ENCODE peak calls at places on chromosomes 11 and 22, in four cellular contexts. U is AG10803, V is hepatocyte, T is fibroblast of mammary gland. I is an unnamed sample.

GRCh38 chr11:2512431-2513407 is 67.9 kb downstream of the KCNQ1 start:
- DNase-seq in U (no peak), T (no peak), V (peak), I (no peak)

GRCh38 chr11:1877211-1878133 is 14.2 kb downstream of the PRR33 start:
- DNase-seq in T (peak), V (peak), U (no peak), I (peak)

GRCh38 chr22:27075891-27076290 is 418.5 kb downstream of the MIAT start:
- DNase-seq in V (no peak), U (no peak), T (no peak), I (no peak)

GRCh38 chr11:2289859-2290258 is 11.9 kb downstream of the C11orf21 start:
- DNase-seq in V (no peak), T (no peak), U (no peak), I (no peak)

GRCh38 chr22:22418957-22419356 is 89.6 kb downstream of the ZNF280B start:
- DNase-seq in T (no peak), V (no peak), U (no peak), I (no peak)

GRCh38 chr11:83349371-83349770 is 63.2 kb upstream of the CCDC90B start:
- DNase-seq in T (peak), V (no peak), U (peak), I (no peak)

GRCh38 chr11:10818594-10818993 is 9.9 kb upstream of the EIF4G2 start:
- DNase-seq in T (peak), V (peak), U (peak), I (no peak)

GRCh38 chr11:124535552-124536232 is 7.8 kb downstream of the OR8B12 start:
- DNase-seq in V (peak), U (no peak), T (peak), I (peak)

GRCh38 chr11:6610591-6610990 is 1.4 kb downstream of the TAF10 start:
- DNase-seq in T (no peak), V (no peak), U (no peak), I (no peak)

GRCh38 chr11:7981758-7982157 is 5.4 kb upstream of the EIF3F start:
- DNase-seq in U (no peak), V (no peak), T (no peak), I (no peak)

GRCh38 chr11:5007561-5007960 is 12.9 kb downstream of the OR51L1 start:
- DNase-seq in U (peak), T (peak), V (no peak), I (no peak)

GRCh38 chr22:32106930-32107329 is 52.2 kb downstream of the C22orf42 start:
- DNase-seq in V (peak), T (peak), U (no peak), I (peak)

GRCh38 chr22:25923952-25924351 is 182.0 kb downstream of the MYO18B start:
- DNase-seq in U (no peak), V (no peak), T (no peak), I (no peak)

GRCh38 chr11:99535406-99535805 is 514.7 kb downstream of the CNTN5 start:
- DNase-seq in U (no peak), V (no peak), T (no peak), I (no peak)

GRCh38 chr22:30830907-30831306 is 136.2 kb downstream of the OSBP2 start:
- DNase-seq in U (peak), T (peak), V (no peak), I (peak)

GRCh38 chr11:128463975-128464374 is 123.4 kb downstream of the ETS1 start:
- DNase-seq in T (no peak), V (no peak), U (no peak), I (no peak)

GRCh38 chr11:128464878-128465277 is 122.5 kb downstream of the ETS1 start:
- DNase-seq in V (no peak), T (no peak), U (no peak), I (no peak)

GRCh38 chr11:128462802-128463385 is 124.5 kb downstream of the ETS1 start:
- DNase-seq in T (no peak), V (no peak), U (no peak), I (no peak)

GRCh38 chr11:128462189-128462588 is 125.2 kb downstream of the ETS1 start:
- DNase-seq in V (no peak), U (no peak), T (no peak), I (no peak)

GRCh38 chr11:128463386-128463829 is 124.0 kb downstream of the ETS1 start:
- DNase-seq in V (peak), T (peak), U (peak), I (peak)
- H3K4me3 ChIP-seq in V (no peak), T (no peak), U (no peak), I (no peak)

DNA sequence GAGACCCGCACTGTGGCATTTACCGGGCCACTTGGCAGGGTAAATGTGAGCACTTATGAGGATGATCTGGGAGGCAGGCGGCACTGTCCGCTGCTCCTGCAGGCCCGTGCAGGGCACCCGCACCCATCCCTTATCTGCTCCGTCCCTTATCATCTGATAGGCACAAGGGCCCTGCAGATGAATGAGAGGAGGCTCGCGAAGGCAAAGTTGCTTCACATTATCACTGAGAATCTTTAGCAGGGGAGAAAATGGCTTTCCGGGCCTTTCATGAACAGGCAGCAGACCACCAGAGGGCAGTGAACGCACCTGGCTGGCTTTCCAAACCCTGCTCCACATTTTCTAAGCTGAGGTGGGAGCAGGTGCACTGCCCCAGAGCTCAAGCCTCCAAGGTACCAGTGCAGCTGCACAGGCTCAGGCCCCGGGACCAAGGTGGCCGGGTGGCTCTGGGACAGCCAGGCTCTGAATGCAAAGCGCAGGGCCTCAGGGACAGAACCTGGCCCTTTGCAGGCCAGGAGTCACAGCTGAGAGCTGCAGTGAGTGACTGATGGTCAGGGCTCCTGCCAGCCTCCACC is 165.6 kb downstream of the SHANK2 start:
- DNase-seq in V (peak), U (peak), T (peak), I (peak)
- TF ChIP-seq CTCF in V (peak), U (peak), T (peak), I (peak)

GRCh38 chr11:65417221-65417701 is 5.3 kb upstream of the NEAT1 start:
- DNase-seq in U (peak), T (no peak), V (no peak), I (no peak)
- H3K4me3 ChIP-seq in U (peak), T (no peak), V (no peak), I (peak)

DNA sequence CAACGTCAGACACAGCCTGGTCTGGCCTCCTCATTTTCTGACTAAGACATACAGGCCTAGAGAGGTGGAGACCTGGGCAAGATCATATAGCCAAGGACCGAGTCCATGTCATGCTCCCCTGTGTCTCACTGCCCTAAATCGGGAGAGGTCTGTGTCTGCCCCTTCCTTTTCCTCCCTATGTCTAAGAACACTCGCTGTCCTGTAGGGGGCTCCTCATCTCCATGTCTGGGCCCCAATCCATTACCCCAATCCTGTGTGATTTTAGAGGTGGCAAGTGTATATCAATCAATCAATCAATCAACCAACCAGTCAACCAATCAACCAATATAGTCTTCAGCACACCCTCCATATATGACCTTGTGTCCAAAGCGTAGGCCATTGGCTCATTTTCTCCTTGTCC is 125.7 kb downstream of the KIRREL3 start:
- DNase-seq in T (no peak), V (no peak), U (no peak), I (no peak)
- TF ChIP-seq CTCF in T (peak), V (no peak), U (peak), I (no peak)

DNA sequence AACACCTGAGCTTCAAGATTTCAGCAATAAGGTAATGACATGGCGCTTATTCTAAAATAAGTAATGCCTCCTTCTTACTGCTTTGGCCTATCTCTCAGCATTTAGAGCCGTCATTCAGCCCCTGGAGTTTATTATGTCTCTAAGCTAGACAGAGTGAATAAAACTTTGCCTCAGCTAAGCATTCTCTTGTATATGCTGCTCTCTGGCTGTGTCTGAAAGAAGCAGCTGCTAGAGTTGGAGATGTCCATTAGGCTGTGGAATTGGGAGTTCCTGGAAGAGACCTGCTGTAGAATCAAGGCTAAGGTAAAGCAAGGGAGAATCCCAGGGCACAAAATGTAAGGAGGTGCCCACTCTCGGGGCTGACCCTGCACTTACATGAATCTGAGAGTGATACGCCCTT is 35.5 kb upstream of the TTC12 start:
- DNase-seq in T (no peak), U (no peak), V (no peak), I (peak)
- H3K4me3 ChIP-seq in T (no peak), U (no peak), V (no peak), I (no peak)

GRCh38 chr11:45332486-45332934 is 46.4 kb upstream of the SYT13 start:
- DNase-seq in T (peak), V (peak), U (peak), I (peak)
- TF ChIP-seq CTCF in T (peak), V (peak), U (peak), I (peak)

DNA sequence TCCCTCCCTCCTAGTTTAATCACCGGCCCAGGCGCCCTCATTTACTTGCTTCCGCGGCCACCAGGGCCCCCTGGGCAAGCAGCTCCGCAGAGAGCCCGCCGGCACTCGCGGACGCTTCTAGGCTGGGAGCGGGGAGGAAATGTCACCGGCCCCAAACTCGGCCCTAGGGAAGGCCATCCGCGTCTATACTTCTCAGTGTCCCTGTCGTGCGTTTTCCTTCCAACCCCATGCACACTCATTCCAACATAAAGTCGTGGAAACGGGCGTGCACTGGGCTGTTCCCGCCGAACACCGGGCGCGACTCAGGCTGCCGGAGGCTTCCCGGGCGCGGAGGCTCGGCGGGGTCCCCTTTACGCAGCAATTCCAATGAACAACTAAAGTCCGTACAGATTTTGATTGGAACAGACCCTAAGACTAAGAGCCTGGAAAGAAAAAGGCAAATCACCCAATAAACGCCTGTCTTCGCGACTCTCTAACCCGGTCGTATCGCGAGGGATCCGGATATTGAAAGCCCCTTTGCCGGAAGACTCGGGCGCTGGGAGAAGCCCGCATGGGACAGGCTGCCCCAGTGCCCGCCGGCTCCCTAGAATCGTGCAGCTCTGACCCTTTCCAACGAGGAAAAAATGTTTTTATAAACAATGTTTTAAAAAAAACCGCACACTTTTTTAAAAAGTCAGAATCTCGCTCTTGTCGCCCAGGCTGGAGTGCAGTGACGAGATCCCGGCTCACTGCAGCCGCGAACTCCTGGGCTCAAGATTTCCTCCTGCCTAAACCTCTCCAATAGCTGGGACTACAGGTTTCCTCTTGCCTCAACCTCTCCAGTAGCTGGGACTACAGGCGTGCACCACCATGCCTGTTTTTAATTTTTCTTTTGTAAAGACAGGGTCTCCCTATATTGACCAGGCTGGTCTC is 1.3 kb upstream of the BARX2 start:
- DNase-seq in V (no peak), T (no peak), U (no peak), I (no peak)
- H3K4me3 ChIP-seq in V (peak), T (no peak), U (no peak), I (peak)

GRCh38 chr11:88229303-88229702 is 54.1 kb upstream of the RAB38 start:
- DNase-seq in T (no peak), U (no peak), V (no peak), I (no peak)

DNA sequence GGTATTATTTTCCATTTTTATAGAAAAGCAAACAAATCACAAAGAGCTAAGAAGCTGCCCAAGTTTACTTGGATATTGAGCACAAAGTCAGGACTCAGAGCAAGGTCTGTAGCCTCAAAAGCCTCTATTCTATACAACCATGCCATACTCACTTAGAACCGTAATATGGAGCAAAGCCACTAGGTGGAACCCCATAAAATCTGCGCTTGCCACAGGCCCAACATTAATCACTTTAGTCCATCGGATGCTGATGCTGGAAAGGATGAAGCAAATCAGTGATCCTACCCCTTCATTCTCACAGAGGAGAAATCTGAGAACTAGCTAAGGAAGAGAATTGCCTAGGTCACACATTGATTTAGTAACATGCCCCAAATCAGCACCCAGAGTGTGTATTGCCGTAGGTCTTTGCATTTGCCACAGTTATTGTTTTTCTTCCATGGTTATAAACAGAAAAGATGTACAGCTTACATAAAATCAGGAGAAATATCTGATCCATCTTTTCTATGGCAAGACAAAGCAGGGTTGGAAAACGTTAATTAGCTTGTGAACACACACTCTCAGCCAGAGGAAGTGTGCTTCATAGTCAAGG is 56.7 kb upstream of the RAB38 start:
- DNase-seq in U (peak), T (peak), V (peak), I (peak)
- TF ChIP-seq CTCF in U (peak), T (peak), V (peak), I (peak)

GRCh38 chr22:17769013-17769715 is 5.1 kb downstream of the BID start:
- DNase-seq in U (no peak), V (no peak), T (no peak), I (no peak)

GRCh38 chr22:17772249-17772962 is 1.9 kb downstream of the BID start:
- DNase-seq in U (no peak), T (no peak), V (no peak), I (no peak)

GRCh38 chr22:17770180-17771077 is 3.8 kb downstream of the BID start:
- DNase-seq in T (no peak), U (no peak), V (no peak), I (no peak)

GRCh38 chr22:17767236-17768065 is 6.8 kb downstream of the BID start:
- DNase-seq in U (no peak), V (no peak), T (no peak), I (no peak)

GRCh38 chr22:17769716-17770082 is 4.6 kb downstream of the BID start:
- DNase-seq in V (no peak), U (no peak), T (no peak), I (no peak)
- H3K4me3 ChIP-seq in V (no peak), U (no peak), T (no peak), I (no peak)

I was measured in fibroblast of pulmonary artery.